ENCODE peak calls at places on chromosomes 12 and 14, in nine cellular contexts. B, W, F, N, A, Q, P, J and G are unnamed samples.

GRCh38 chr14:99720941-99721791 is 37.1 kb downstream of the CYP46A1 start:
- DNase-seq in Q (no peak), A (no peak), N (no peak), W (peak), F (no peak), B (no peak), J (no peak), P (no peak), G (no peak)

GRCh38 chr14:63578300-63578699 is 35.1 kb upstream of the PPP2R5E start:
- DNase-seq in F (no peak), Q (no peak), B (no peak), W (no peak), J (no peak), A (no peak), P (no peak), N (no peak), G (no peak)

GRCh38 chr12:1914116-1914911 is 4.1 kb downstream of the CACNA2D4 start:
- DNase-seq in A (no peak), F (no peak), P (no peak), B (no peak), W (peak), J (no peak), N (no peak), Q (no peak), G (peak)

GRCh38 chr12:66594688-66595087 is 84.2 kb downstream of the GRIP1 start:
- DNase-seq in J (no peak), B (no peak), F (no peak), A (no peak), P (no peak), W (no peak), N (no peak), Q (no peak), G (no peak)

GRCh38 chr14:70000601-70001000 is 121.4 kb downstream of the SMOC1 start:
- DNase-seq in F (no peak), N (no peak), W (no peak), A (no peak), B (no peak), Q (no peak), J (no peak), P (no peak), G (no peak)

GRCh38 chr12:54622463-54623183 is 12.1 kb downstream of the LACRT start:
- DNase-seq in W (no peak), P (no peak), A (no peak), N (no peak), B (no peak), J (no peak), F (peak), Q (no peak), G (no peak)

GRCh38 chr14:57962293-57962996 is 96.6 kb upstream of the SLC35F4 start:
- DNase-seq in N (no peak), W (peak), A (no peak), P (peak), Q (no peak), B (no peak), J (no peak), F (no peak), G (peak)

GRCh38 chr12:49698619-49699545 is 8.3 kb downstream of the FMNL3 start:
- DNase-seq in B (peak), J (peak), A (no peak), N (no peak), W (peak), Q (peak), F (peak), P (peak), G (peak)

GRCh38 chr14:24064856-24065255 is 6.5 kb upstream of the CPNE6 start:
- DNase-seq in J (no peak), N (no peak), F (no peak), P (no peak), Q (no peak), W (no peak), A (no peak), B (no peak), G (no peak)

GRCh38 chr12:125208942-125209341 is 143.7 kb downstream of the AACS start:
- DNase-seq in N (no peak), W (no peak), B (no peak), F (no peak), Q (no peak), A (no peak), P (peak), J (no peak), G (no peak)

GRCh38 chr12:64194333-64195149 is 27.6 kb downstream of the KICS2 start:
- DNase-seq in W (no peak), F (no peak), Q (no peak), N (no peak), J (no peak), A (no peak), B (no peak), P (no peak), G (no peak)

GRCh38 chr14:23153891-23154796 is 29.3 kb downstream of the SLC7A8 start:
- DNase-seq in W (peak), J (no peak), P (peak), A (peak), N (no peak), Q (peak), B (no peak), F (no peak), G (peak)

GRCh38 chr12:109888179-109889020 is 8.1 kb upstream of the GLTP start:
- DNase-seq in P (no peak), J (no peak), W (no peak), F (no peak), A (peak), Q (peak), B (peak), N (peak), G (no peak)

GRCh38 chr14:77457115-77457521 is 283 bp downstream of the VIPAS39 start:
- DNase-seq in P (no peak), J (no peak), Q (no peak), W (no peak), A (no peak), N (no peak), B (no peak), F (no peak), G (no peak)

GRCh38 chr12:108313609-108314331 is 25.3 kb downstream of the CMKLR1 start:
- DNase-seq in A (no peak), B (no peak), N (no peak), F (peak), W (no peak), P (no peak), Q (no peak), J (peak), G (no peak)

GRCh38 chr14:32940711-32941667 is 2.3 kb downstream of the NPAS3 start:
- DNase-seq in J (no peak), N (no peak), P (no peak), W (no peak), F (no peak), B (no peak), A (no peak), Q (no peak), G (no peak)

GRCh38 chr12:121803861-121804416 is at the start of gene SETD1B:
- DNase-seq in W (no peak), F (peak), B (no peak), J (peak), P (peak), N (no peak), A (no peak), Q (no peak), G (no peak)

GRCh38 chr12:99996095-99996494 is 11.4 kb upstream of the ANKS1B start:
- DNase-seq in N (no peak), J (no peak), W (no peak), B (no peak), P (no peak), Q (no peak), A (no peak), F (no peak), G (no peak)

GRCh38 chr14:77832301-77832700 is 32.4 kb downstream of the ADCK1 start:
- DNase-seq in P (no peak), W (no peak), F (no peak), A (no peak), J (no peak), Q (no peak), B (no peak), N (no peak), G (no peak)

GRCh38 chr14:90692826-90693225 is 123.4 kb downstream of the TTC7B start:
- DNase-seq in W (no peak), J (no peak), P (no peak), N (no peak), F (no peak), B (no peak), Q (no peak), A (no peak), G (no peak)

GRCh38 chr14:73007835-73008234 is 19.1 kb downstream of the ZFYVE1 start:
- DNase-seq in W (no peak), N (no peak), J (no peak), A (no peak), Q (no peak), B (no peak), F (no peak), P (no peak), G (no peak)

GRCh38 chr12:105107176-105107496 is 395 bp upstream of the WASHC4 start:
- DNase-seq in A (peak), Q (no peak), B (no peak), F (no peak), N (no peak), P (no peak), J (no peak), W (no peak), G (no peak)

GRCh38 chr12:110339184-110339952 is 58.3 kb downstream of the ATP2A2 start:
- DNase-seq in J (no peak), A (no peak), W (no peak), B (no peak), P (no peak), Q (no peak), N (no peak), F (no peak), G (peak)

GRCh38 chr12:130286041-130286440 is 51.6 kb upstream of the PIWIL1 start:
- DNase-seq in F (peak), J (no peak), W (peak), B (no peak), Q (no peak), P (peak), N (no peak), A (no peak), G (no peak)

GRCh38 chr14:51342226-51342625 is 102.2 kb downstream of the TMX1 start:
- DNase-seq in F (no peak), W (no peak), B (no peak), J (no peak), Q (peak), A (no peak), P (no peak), N (peak), G (no peak)

DNA sequence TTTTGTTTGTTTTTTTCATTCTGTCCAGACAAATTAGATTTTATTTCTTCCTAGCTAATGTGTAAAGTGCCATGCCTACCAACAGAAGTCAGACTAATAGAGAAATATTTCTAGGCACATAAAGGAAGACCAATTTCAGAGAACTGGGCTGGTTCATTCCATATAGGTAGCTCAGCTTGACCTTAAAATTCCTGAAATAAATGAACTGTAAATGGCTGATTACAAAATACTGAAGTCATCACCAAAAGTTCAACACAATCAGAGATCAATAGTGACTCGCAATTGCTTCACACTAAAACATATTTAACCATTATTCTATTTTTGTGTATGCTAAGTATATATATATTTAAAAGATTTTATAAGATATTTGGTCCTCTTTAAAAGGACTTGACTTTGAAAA is 34.2 kb downstream of the PTPRB start:
- DNase-seq in F (no peak), P (no peak), N (no peak), Q (no peak), J (no peak), B (no peak), W (no peak), A (no peak), G (no peak)
- H2AFZ ChIP-seq in F (no peak), P (no peak), N (no peak), Q (no peak), J (no peak), B (no peak), W (no peak), A (no peak), G (no peak)

GRCh38 chr14:93970589-93970966 is 5.8 kb downstream of the ASB2 start:
- DNase-seq in W (no peak), J (no peak), Q (no peak), P (peak), N (no peak), F (peak), A (peak), B (no peak), G (no peak)
- H2AFZ ChIP-seq in W (no peak), J (no peak), Q (no peak), P (no peak), N (no peak), F (no peak), A (peak), B (peak), G (no peak)

GRCh38 chr12:13801543-13801942 is 179.9 kb downstream of the GRIN2B start:
- DNase-seq in F (no peak), J (no peak), N (no peak), Q (no peak), A (no peak), B (no peak), P (no peak), W (no peak), G (no peak)

GRCh38 chr12:13799574-13799973 is 181.8 kb downstream of the GRIN2B start:
- DNase-seq in J (no peak), W (peak), P (peak), Q (no peak), N (no peak), B (no peak), A (no peak), F (no peak), G (peak)

GRCh38 chr12:13805038-13805437 is 176.4 kb downstream of the GRIN2B start:
- DNase-seq in W (no peak), P (no peak), F (no peak), Q (no peak), N (no peak), J (no peak), B (no peak), A (no peak), G (no peak)
- H2AFZ ChIP-seq in W (no peak), P (no peak), F (no peak), Q (no peak), N (no peak), J (no peak), B (no peak), A (no peak), G (no peak)

GRCh38 chr12:5806376-5807089 is 138.5 kb downstream of the ANO2 start:
- DNase-seq in W (no peak), J (no peak), A (no peak), Q (no peak), B (no peak), N (no peak), P (no peak), F (no peak), G (no peak)

GRCh38 chr12:5808956-5809355 is 136.1 kb downstream of the ANO2 start:
- DNase-seq in P (no peak), W (no peak), B (no peak), A (peak), J (no peak), N (no peak), Q (no peak), F (no peak), G (no peak)

GRCh38 chr12:5807090-5807414 is 138.0 kb downstream of the ANO2 start:
- DNase-seq in J (no peak), A (peak), W (no peak), B (no peak), N (no peak), F (no peak), Q (no peak), P (no peak), G (no peak)

GRCh38 chr12:5807538-5808219 is 137.4 kb downstream of the ANO2 start:
- DNase-seq in P (no peak), J (no peak), F (no peak), W (no peak), N (no peak), A (no peak), B (no peak), Q (no peak), G (no peak)

GRCh38 chr12:5809586-5809985 is 135.5 kb downstream of the ANO2 start:
- DNase-seq in J (no peak), A (no peak), W (no peak), N (no peak), F (no peak), B (no peak), P (no peak), Q (no peak), G (no peak)
- H2AFZ ChIP-seq in J (no peak), A (peak), W (no peak), N (no peak), F (no peak), B (no peak), P (no peak), Q (no peak), G (no peak)

GRCh38 chr12:89250648-89251047 is 101.7 kb downstream of the DUSP6 start:
- DNase-seq in W (no peak), P (no peak), N (no peak), F (no peak), J (no peak), B (no peak), A (no peak), Q (no peak), G (no peak)
- H2AFZ ChIP-seq in W (no peak), P (no peak), N (no peak), F (no peak), J (peak), B (no peak), A (no peak), Q (no peak), G (no peak)

GRCh38 chr12:28506271-28506670 is 316.0 kb downstream of the CCDC91 start:
- DNase-seq in B (no peak), J (no peak), W (no peak), N (no peak), A (no peak), P (no peak), Q (no peak), F (no peak), G (no peak)

GRCh38 chr12:28512876-28513275 is 322.6 kb downstream of the CCDC91 start:
- DNase-seq in J (no peak), Q (no peak), N (no peak), W (no peak), P (no peak), A (no peak), F (no peak), B (no peak), G (no peak)

GRCh38 chr12:28507055-28507454 is 316.8 kb downstream of the CCDC91 start:
- DNase-seq in B (no peak), W (no peak), J (no peak), A (no peak), P (no peak), N (no peak), Q (no peak), F (no peak), G (no peak)

DNA sequence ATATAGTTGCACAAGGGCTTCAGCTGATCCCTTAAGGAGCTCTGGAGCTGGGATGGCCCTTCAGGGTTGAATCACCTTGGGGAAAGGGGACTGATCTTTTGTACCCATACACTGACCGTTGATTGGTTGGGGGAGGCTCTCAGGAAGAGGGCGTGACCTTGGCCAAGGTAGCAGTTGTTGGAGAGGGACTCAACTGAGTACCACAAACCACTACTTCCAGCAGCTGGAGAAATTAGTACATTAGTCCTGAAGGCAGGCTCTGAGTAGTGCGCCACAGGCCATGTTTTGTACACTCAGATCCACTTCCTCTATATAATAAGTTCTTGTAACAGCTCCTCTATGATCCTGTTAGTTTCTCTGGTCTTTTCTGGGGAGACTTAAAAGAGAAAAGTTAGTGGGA is 317.6 kb downstream of the CCDC91 start:
- DNase-seq in Q (no peak), A (no peak), J (no peak), B (no peak), W (no peak), F (no peak), P (no peak), N (no peak), G (no peak)
- H2AFZ ChIP-seq in Q (no peak), A (no peak), J (no peak), B (no peak), W (no peak), F (no peak), P (no peak), N (no peak), G (no peak)

DNA sequence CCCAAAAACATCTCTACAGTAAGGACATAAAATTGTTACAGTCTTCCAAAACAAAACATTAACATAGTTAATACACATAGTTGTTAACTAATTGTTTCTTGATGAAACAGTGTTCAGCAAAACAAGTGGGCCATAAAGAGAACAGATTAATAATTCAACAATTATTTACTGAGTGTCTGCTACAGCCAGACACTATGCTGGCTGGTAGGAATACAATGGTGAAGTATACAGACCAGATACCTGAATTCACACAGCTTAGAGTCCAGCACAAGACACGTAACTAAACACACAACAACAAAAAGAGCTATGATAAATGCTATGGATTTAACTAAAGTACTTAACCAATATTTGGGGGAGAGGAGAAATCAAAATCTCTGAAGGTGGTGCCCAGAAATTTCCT is 47.0 kb downstream of the PPP1R12A start:
- DNase-seq in F (no peak), B (no peak), W (no peak), J (no peak), Q (no peak), P (no peak), N (no peak), A (no peak), G (no peak)
- H2AFZ ChIP-seq in F (no peak), B (no peak), W (no peak), J (no peak), Q (no peak), P (no peak), N (no peak), A (no peak), G (no peak)

GRCh38 chr12:92295523-92295922 is 149.9 kb upstream of the BTG1 start:
- DNase-seq in P (no peak), B (no peak), W (no peak), N (no peak), J (no peak), A (no peak), F (no peak), Q (no peak), G (no peak)

GRCh38 chr12:92297405-92297804 is 151.8 kb upstream of the BTG1 start:
- DNase-seq in J (no peak), W (no peak), A (no peak), Q (no peak), F (no peak), B (no peak), N (no peak), P (no peak), G (no peak)

GRCh38 chr12:92299344-92299743 is 153.7 kb upstream of the BTG1 start:
- DNase-seq in Q (no peak), A (no peak), J (no peak), W (no peak), B (no peak), N (no peak), P (no peak), F (peak), G (no peak)

GRCh38 chr12:92299744-92300143 is 154.1 kb upstream of the BTG1 start:
- DNase-seq in F (no peak), P (no peak), B (no peak), W (no peak), N (no peak), J (no peak), Q (no peak), A (no peak), G (no peak)

DNA sequence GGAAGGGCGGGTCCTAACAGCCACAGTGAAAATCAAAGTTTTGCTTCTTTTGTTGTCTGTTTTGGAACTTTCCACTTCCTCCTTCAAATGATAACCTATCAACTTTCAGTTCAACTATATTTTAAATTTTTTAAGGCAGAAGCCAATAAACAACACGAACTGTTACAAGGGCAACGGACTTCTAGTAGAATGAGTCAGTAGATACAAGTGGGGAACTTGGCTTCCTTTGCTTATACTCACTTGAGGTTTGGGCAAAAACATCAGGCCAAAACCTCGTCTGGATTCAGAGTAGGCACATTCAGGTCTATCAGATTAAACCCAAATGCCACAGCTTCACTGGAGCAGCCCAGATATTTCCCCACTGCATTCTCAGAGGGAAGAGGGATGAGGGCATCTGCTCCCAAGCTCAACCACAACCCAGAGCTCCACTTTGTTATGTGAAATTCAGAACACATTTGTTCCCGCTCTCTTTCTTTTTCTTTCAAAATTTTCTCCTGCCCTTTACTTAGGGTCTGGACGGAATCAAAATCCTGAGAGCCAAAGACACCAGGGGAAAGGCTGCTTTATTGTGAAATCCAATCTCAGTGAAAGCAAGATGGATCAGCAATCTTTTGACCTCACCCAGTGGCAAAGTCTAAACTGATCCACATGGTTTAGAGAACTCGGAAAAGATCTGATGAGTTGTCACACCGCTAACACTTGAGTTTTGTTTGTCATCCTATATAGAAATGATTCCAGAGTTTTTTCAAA is 152.5 kb upstream of the BTG1 start:
- DNase-seq in W (no peak), B (no peak), P (no peak), N (no peak), A (no peak), F (no peak), Q (no peak), J (no peak), G (no peak)
- H2AFZ ChIP-seq in W (no peak), B (peak), P (no peak), N (no peak), A (no peak), F (no peak), Q (no peak), J (peak), G (no peak)